ENCODE peak calls at places on chromosomes 5 and 9, in six cellular contexts. V is IMR-90, U is OCI-LY7, T is PC-3, B is A549, Z is coronary artery. L is an unnamed sample.

GRCh38 chr5:171513591-171513990 is 94.1 kb downstream of the FGF18 start:
- DNase-seq in T (peak), U (no peak), B (no peak), Z (no peak), V (peak), L (no peak)

GRCh38 chr9:86202338-86202882 is 57.0 kb downstream of the C9orf153 start:
- DNase-seq in U (peak), V (peak), T (peak), B (peak), Z (no peak), L (no peak)

GRCh38 chr5:61327761-61328753 is 4.0 kb upstream of the ZSWIM6 start:
- DNase-seq in B (peak), Z (no peak), U (no peak), T (peak), V (peak), L (no peak)

GRCh38 chr5:171577940-171578856 is 158.8 kb downstream of the FGF18 start:
- DNase-seq in Z (no peak), U (no peak), V (no peak), T (no peak), B (no peak), L (no peak)

GRCh38 chr5:142767925-142768324 is 2.3 kb upstream of the ARHGAP26 start:
- DNase-seq in V (no peak), T (no peak), U (no peak), B (no peak), Z (no peak), L (no peak)

GRCh38 chr9:34994429-34995287 is 5.1 kb downstream of the DNAJB5 start:
- DNase-seq in V (peak), U (no peak), T (peak), B (peak), Z (peak), L (no peak)

GRCh38 chr9:116153765-116154333 is at the start of gene PAPPA:
- DNase-seq in Z (no peak), T (no peak), B (no peak), V (no peak), U (no peak), L (no peak)

GRCh38 chr5:99900302-99900811 is 634.8 kb upstream of the FAM174A start:
- DNase-seq in T (peak), Z (no peak), V (no peak), U (no peak), B (no peak), L (peak)

GRCh38 chr5:122030251-122030650 is 47.8 kb downstream of the LOX start:
- DNase-seq in V (no peak), B (no peak), Z (no peak), T (no peak), U (no peak), L (no peak)

GRCh38 chr5:93582677-93583524 is at the start of gene NR2F1:
- DNase-seq in B (peak), Z (no peak), T (peak), V (peak), U (no peak), L (no peak)

GRCh38 chr5:6328173-6328572 is 50.2 kb downstream of the MED10 start:
- DNase-seq in V (peak), Z (peak), U (peak), T (peak), B (no peak), L (no peak)

GRCh38 chr5:152378730-152379129 is 26.3 kb downstream of the NMUR2 start:
- DNase-seq in U (no peak), T (peak), Z (no peak), V (no peak), B (no peak), L (no peak)

GRCh38 chr5:4921929-4922328 is 218.2 kb upstream of the ADAMTS16 start:
- DNase-seq in Z (no peak), V (no peak), B (no peak), U (no peak), T (no peak), L (no peak)

GRCh38 chr5:181188700-181189362 is 16.2 kb downstream of the TRIM7 start:
- DNase-seq in V (peak), Z (peak), U (peak), B (no peak), T (peak), L (no peak)

GRCh38 chr9:13787234-13787833 is 507.8 kb upstream of the MPDZ start:
- DNase-seq in T (no peak), Z (no peak), V (peak), U (no peak), B (no peak), L (no peak)

GRCh38 chr5:103475629-103476240 is 86.9 kb downstream of the NUDT12 start:
- DNase-seq in V (peak), B (peak), Z (no peak), U (peak), T (peak), L (no peak)

GRCh38 chr5:103569313-103570060 is 6.9 kb upstream of the NUDT12 start:
- DNase-seq in T (peak), U (no peak), V (peak), B (no peak), Z (no peak), L (no peak)

GRCh38 chr5:177440990-177441780 is 5.4 kb upstream of the PRR7 start:
- DNase-seq in U (no peak), Z (no peak), B (no peak), V (no peak), T (no peak), L (no peak)

GRCh38 chr5:128378636-128379035 is 159.4 kb downstream of the FBN2 start:
- DNase-seq in Z (no peak), T (no peak), B (no peak), U (no peak), V (peak), L (no peak)

GRCh38 chr5:94693043-94693822 is 74.8 kb downstream of the SLF1 start:
- DNase-seq in V (peak), Z (no peak), T (peak), B (no peak), U (peak), L (peak)

GRCh38 chr9:3777137-3777536 is 251.3 kb upstream of the RFX3 start:
- DNase-seq in T (peak), U (no peak), Z (no peak), V (no peak), B (no peak), L (no peak)

GRCh38 chr9:89555426-89556375 is 49.1 kb upstream of the GADD45G start:
- DNase-seq in Z (no peak), B (no peak), T (no peak), V (no peak), U (peak), L (no peak)

GRCh38 chr5:65262590-65263189 is 219.0 kb downstream of the ADAMTS6 start:
- DNase-seq in Z (no peak), U (no peak), T (no peak), V (peak), B (no peak), L (no peak)

GRCh38 chr9:86407022-86407421 is 52.8 kb upstream of the TUT7 start:
- DNase-seq in Z (no peak), T (peak), V (peak), U (no peak), B (no peak), L (peak)

GRCh38 chr5:76583163-76584047 is 39.8 kb downstream of the F2RL2 start:
- DNase-seq in U (peak), V (peak), T (peak), B (no peak), Z (no peak), L (no peak)

GRCh38 chr9:74205071-74205470 is 292.1 kb upstream of the RORB start:
- DNase-seq in V (no peak), Z (no peak), B (no peak), T (no peak), U (no peak), L (no peak)

GRCh38 chr5:166883016-166883415 is 1408.4 kb upstream of the WWC1 start:
- DNase-seq in T (peak), Z (no peak), V (no peak), U (no peak), B (peak), L (no peak)

GRCh38 chr5:120103498-120103897 is 360.6 kb upstream of the PRR16 start:
- DNase-seq in T (no peak), U (no peak), Z (no peak), B (no peak), V (no peak), L (no peak)

GRCh38 chr5:66307647-66308257 is 163.7 kb downstream of the SREK1 start:
- DNase-seq in U (peak), Z (no peak), V (peak), B (peak), T (peak), L (no peak)

GRCh38 chr9:87184956-87185642 is 237.8 kb upstream of the GAS1 start:
- DNase-seq in T (no peak), B (no peak), V (peak), U (no peak), Z (no peak), L (no peak)

GRCh38 chr9:101566904-101567724 is 27.7 kb downstream of the PPP3R2 start:
- DNase-seq in T (peak), B (peak), V (peak), Z (no peak), U (peak), L (no peak)

GRCh38 chr5:82396871-82397514 is 118.8 kb upstream of the RPS23 start:
- DNase-seq in B (peak), Z (peak), V (peak), U (no peak), T (peak), L (no peak)

GRCh38 chr5:142014911-142015584 is 2.2 kb upstream of the GNPDA1 start:
- DNase-seq in B (peak), V (peak), T (peak), Z (no peak), U (peak), L (peak)

GRCh38 chr9:107484117-107484723 is 5.3 kb downstream of the KLF4 start:
- DNase-seq in Z (no peak), V (peak), B (peak), T (peak), U (peak), L (no peak)

GRCh38 chr9:25636026-25636425 is 42.2 kb downstream of the TUSC1 start:
- DNase-seq in V (no peak), T (no peak), Z (no peak), B (no peak), U (no peak), L (no peak)

GRCh38 chr9:20552874-20553624 is 69.2 kb downstream of the MLLT3 start:
- DNase-seq in U (no peak), Z (no peak), V (peak), B (no peak), T (peak), L (no peak)

GRCh38 chr9:94082956-94083355 is 1.3 kb upstream of the PTPDC1 start:
- DNase-seq in V (peak), Z (no peak), U (no peak), B (no peak), T (no peak), L (no peak)

GRCh38 chr9:94081864-94082468 is 2.3 kb upstream of the PTPDC1 start:
- DNase-seq in U (no peak), B (no peak), Z (no peak), T (no peak), V (no peak), L (no peak)

GRCh38 chr9:94082553-94082952 is 1.7 kb upstream of the PTPDC1 start:
- DNase-seq in U (no peak), B (no peak), V (no peak), T (no peak), Z (no peak), L (no peak)

GRCh38 chr9:94084314-94084713 is at the start of gene PTPDC1:
- DNase-seq in B (no peak), U (no peak), T (no peak), V (peak), Z (no peak), L (no peak)

DNA sequence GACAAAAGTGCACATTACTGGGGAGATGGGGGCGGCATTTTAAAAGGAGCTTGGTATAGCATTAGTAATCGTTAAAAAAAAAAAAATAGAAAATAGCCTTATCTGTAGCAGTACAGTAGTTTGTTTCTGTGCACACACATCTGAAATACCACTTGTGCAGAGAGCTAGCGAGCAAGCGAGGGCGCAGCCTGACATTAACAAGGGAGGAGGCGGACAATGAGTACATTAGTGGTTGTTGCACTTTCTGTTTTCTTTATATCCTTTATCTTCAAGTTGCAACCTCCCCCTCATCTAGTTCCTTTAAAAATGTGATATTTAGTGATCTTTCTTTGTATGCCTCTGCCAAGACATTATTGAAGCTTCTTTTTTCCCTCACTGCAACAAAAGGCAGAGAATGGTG is 880 bp upstream of the PTPDC1 start:
- DNase-seq in V (no peak), U (no peak), T (no peak), B (no peak), Z (no peak), L (no peak)
- H3K4me3 ChIP-seq in V (no peak), U (no peak), T (no peak), B (no peak), Z (peak), L (no peak)

DNA sequence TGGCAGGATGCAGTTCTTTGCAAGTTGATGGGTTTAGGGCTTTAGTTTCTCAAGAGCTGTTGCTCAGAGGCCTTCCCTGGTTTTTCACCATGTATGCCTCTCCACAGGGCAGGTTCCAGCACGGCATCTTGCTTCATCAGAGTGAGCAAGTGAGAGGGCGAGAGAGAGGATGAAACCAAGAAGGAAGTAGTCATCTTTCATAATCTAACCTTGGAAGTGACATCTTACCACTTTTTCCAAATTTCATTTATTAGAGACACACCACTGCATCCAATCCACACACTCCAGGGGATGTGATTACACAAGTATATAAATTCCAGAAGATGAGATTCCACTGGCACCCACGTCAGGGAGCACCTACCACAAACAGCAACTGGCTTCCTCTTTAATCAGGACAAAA is 294.4 kb downstream of the MARCHF11 start:
- DNase-seq in U (no peak), B (no peak), T (no peak), Z (no peak), V (peak), L (no peak)
- H3K27ac ChIP-seq in U (no peak), B (no peak), T (no peak), Z (no peak), V (no peak), L (no peak)

GRCh38 chr9:105431413-105432246 is 16.2 kb upstream of the FSD1L start:
- DNase-seq in T (no peak), V (no peak), U (no peak), Z (no peak), B (no peak), L (no peak)
- H3K4me3 ChIP-seq in T (no peak), V (no peak), U (no peak), Z (no peak), B (no peak), L (no peak)

GRCh38 chr9:112754578-112754977 is 4.0 kb downstream of the SNX30 start:
- DNase-seq in B (no peak), T (peak), U (peak), Z (no peak), V (peak), L (peak)
- H3K27ac ChIP-seq in B (no peak), T (peak), U (no peak), Z (peak), V (peak), L (peak)

GRCh38 chr9:76905984-76906861 is at the start of gene PRUNE2:
- DNase-seq in U (no peak), B (no peak), V (peak), Z (peak), T (peak), L (peak)
- H3K4me3 ChIP-seq in U (no peak), B (peak), V (peak), Z (peak), T (peak), L (peak)

GRCh38 chr9:110111868-110112267 is 96.1 kb downstream of the C9orf152 start:
- DNase-seq in B (no peak), Z (no peak), T (no peak), V (no peak), U (no peak), L (no peak)
- H3K27ac ChIP-seq in B (no peak), Z (no peak), T (no peak), V (no peak), U (peak), L (no peak)

DNA sequence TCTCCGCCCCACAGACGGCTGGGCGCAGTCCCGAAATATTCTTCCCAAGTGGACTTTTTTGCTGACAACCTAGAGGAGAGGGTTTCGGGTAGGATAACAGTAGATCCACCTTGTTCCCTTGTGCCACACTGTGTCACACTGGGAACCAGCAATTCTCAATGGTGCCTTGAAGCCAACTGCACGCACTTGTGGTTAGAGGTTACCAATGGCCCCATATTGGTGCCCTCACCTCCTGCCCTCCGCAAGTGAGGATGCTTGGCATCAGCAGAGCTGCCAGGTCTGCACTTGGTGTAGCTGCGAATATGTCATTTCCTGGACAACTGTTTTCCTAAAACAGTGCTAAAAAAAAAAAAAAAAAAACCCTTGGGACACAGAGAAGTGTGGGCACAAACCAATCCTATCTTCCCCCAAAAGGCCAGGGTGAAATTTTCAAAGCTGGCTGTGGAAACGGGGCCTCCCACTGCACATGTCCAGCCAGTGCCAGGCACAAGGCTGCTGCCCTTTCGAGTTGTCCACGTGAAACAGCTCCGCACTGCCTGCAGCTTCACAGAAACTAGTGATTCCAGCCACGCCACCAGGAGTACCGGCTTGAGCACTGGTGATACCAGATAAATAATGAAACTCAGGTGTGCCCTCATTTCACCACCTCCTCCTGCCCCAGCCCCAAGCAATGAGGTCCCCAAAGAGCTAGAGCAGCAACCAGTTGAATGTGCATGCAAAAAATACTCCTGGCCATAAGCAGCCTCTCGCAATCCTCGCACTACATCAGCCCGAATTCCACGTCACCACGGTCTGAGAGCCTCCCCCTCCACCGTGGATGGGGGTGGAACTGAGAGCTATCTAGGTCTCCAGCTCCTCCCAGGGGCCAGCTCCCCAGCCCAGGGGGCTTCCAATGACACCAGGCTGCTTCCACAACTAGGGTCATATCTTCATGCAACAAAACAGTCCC is 51.2 kb downstream of the USP20 start:
- DNase-seq in Z (no peak), V (no peak), T (no peak), U (no peak), B (no peak), L (no peak)
- H3K4me3 ChIP-seq in Z (peak), V (no peak), T (peak), U (peak), B (peak), L (peak)

GRCh38 chr5:14295610-14296009 is 152.5 kb downstream of the TRIO start:
- DNase-seq in T (no peak), U (no peak), B (no peak), Z (no peak), V (no peak), L (no peak)
- H3K27ac ChIP-seq in T (no peak), U (no peak), B (no peak), Z (no peak), V (peak), L (peak)

L was measured in keratinocyte.